ENCODE peak calls at places on chromosomes 2 and 18, in five cellular contexts. E, M, J, P and R are unnamed samples.

GRCh38 chr2:108106746-108107145 is 120.4 kb downstream of the SLC5A7 start:
- DNase-seq in M (no peak), P (no peak), E (no peak), J (no peak), R (no peak)

GRCh38 chr2:121583555-121583954 is 52.9 kb downstream of the RNU4ATAC start:
- DNase-seq in E (no peak), M (no peak), P (no peak), J (no peak), R (no peak)

GRCh38 chr2:217958889-217959235 is 43.9 kb downstream of the TNS1 start:
- DNase-seq in M (no peak), E (no peak), P (no peak), J (no peak), R (no peak)

GRCh38 chr2:38605298-38605830 is 2.6 kb upstream of the HNRNPLL start:
- DNase-seq in J (no peak), M (no peak), E (no peak), P (no peak), R (no peak)

GRCh38 chr2:12071343-12071742 is 324.9 kb downstream of the LPIN1 start:
- DNase-seq in P (no peak), E (no peak), M (no peak), J (no peak), R (no peak)

GRCh38 chr2:141555876-141556470 is 574.8 kb downstream of the LRP1B start:
- DNase-seq in J (no peak), M (no peak), P (no peak), E (no peak), R (no peak)

GRCh38 chr2:38835015-38835601 is 40.6 kb downstream of the DHX57 start:
- DNase-seq in M (no peak), P (no peak), J (no peak), E (no peak), R (no peak)

GRCh38 chr18:53946561-53946960 is 277.9 kb downstream of the MBD2 start:
- DNase-seq in M (no peak), E (no peak), J (no peak), P (no peak), R (no peak)

GRCh38 chr2:240728827-240729226 is 37.2 kb downstream of the AQP12A start:
- DNase-seq in M (no peak), E (no peak), J (no peak), P (no peak), R (no peak)

GRCh38 chr2:70923378-70924015 is 12.2 kb upstream of the ATP6V1B1 start:
- DNase-seq in P (peak), J (no peak), E (no peak), M (peak), R (no peak)
- TF ChIP-seq CTCF in P (no peak), J (peak), E (no peak), M (no peak), R (peak)

DNA sequence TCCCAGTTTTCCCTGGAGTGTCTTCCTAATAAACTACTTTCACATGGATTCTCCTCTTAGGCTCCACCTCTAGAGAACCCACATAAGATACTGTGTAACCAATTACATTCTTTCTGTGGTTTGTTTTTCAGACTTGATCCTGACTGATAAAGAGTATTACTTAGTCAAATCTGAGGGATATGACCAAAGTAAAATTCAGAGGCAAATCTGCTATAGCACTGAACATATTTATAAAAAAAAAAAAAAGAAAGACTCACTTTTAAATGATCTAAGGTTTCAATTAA is 13.9 kb downstream of the CKAP2L start:
- DNase-seq in J (no peak), M (no peak), E (no peak), P (no peak), R (no peak)
- TF ChIP-seq CTCF in J (no peak), M (no peak), E (no peak), P (no peak), R (no peak)

GRCh38 chr18:22710628-22711380 is 222.3 kb upstream of the RBBP8 start:
- DNase-seq in P (peak), E (no peak), M (no peak), J (no peak), R (no peak)
- TF ChIP-seq CTCF in P (no peak), E (no peak), M (no peak), J (no peak), R (no peak)

DNA sequence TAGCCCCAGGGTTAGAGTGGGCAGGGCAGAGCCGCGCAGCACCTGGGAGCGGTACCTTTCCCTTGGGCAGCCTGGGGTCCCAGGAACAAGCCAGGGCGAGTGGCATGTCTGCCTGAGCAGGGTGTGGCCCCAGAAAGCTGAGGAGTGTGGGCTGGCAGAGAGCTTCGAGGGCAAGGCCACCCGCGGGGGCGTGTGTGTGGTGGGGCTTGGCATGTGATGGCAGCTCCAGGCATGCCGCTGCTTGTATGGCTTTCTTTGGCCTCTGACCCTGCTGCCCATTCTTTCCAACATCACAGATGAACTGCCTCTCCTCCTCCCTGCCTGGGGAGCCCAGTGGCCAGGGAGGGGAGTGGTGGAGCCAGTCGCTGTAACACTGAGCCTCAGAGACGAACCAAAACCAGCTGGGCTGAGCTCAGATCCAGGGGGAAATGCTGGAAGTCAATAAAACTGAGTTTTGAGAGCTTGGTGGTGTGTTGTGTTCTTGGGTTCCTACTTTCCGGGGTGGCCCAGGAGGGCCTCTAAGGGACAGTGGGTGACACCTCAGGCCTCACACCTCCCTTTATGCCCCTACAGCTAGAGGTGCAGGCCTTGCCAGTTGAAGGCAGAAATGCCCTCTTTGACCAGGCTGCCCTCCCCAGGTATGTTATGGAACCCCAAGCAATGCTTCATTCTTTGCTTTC is 7.4 kb downstream of the DNAJB2 start:
- DNase-seq in P (no peak), M (peak), J (peak), E (no peak), R (no peak)
- TF ChIP-seq CTCF in P (no peak), M (no peak), J (no peak), E (no peak), R (no peak)

GRCh38 chr18:64245461-64245860 is 96.6 kb upstream of the LINC00305 start:
- DNase-seq in M (no peak), J (no peak), E (no peak), P (no peak), R (no peak)

GRCh38 chr18:64240301-64240700 is 91.4 kb upstream of the LINC00305 start:
- DNase-seq in M (no peak), P (no peak), J (no peak), E (no peak), R (no peak)

GRCh38 chr18:64244571-64244970 is 95.7 kb upstream of the LINC00305 start:
- DNase-seq in E (no peak), P (no peak), M (no peak), J (no peak), R (no peak)
- TF ChIP-seq CTCF in E (no peak), P (no peak), M (no peak), J (no peak), R (peak)

GRCh38 chr2:220178991-220179695 is 551.7 kb downstream of the SLC4A3 start:
- DNase-seq in E (no peak), J (no peak), P (no peak), M (no peak), R (no peak)

GRCh38 chr2:220181158-220181557 is 553.7 kb downstream of the SLC4A3 start:
- DNase-seq in J (peak), E (no peak), P (no peak), M (no peak), R (no peak)

GRCh38 chr2:220174826-220175225 is 547.4 kb downstream of the SLC4A3 start:
- DNase-seq in J (no peak), M (no peak), E (no peak), P (no peak), R (no peak)

DNA sequence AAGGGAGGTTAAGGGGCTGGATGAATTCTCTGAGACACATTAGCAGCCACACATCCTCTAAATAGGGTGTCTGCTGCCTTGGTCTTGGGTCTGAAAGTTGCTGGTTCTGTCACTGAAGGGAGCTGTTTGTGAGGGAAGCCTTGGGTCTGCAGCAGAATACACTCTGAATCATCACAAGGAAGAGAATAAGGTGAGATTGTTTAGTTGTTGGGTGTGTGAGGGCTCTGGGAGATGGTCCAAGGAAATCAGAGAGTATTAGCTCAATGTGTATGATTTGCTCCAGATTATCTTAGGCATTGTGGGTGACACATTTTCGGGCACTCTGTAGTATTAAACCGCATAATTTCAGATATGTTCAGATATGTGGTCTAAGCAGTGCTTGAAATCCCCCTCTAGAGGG is 548.5 kb downstream of the SLC4A3 start:
- DNase-seq in J (no peak), E (no peak), M (no peak), P (no peak), R (no peak)
- TF ChIP-seq CTCF in J (no peak), E (no peak), M (no peak), P (no peak), R (no peak)